ENCODE peak calls at places on chromosomes 2 and 18, in five cellular contexts. F is GM20000, N is fibroblast of villous mesenchyme, W is NB4, K is heart left ventricle. Z is an unnamed sample.

GRCh38 chr2:98757904-98758421 is 27.0 kb upstream of the MGAT4A start:
- DNase-seq in F (peak; percentile 67), N (peak; percentile 9), W (peak; percentile 98), K (peak; percentile 79), Z (no peak)

GRCh38 chr2:4256351-4256750 is 553.0 kb downstream of the DCDC2C start:
- DNase-seq in F (no peak), N (no peak), W (peak; percentile 15), K (no peak), Z (no peak)

GRCh38 chr2:69535739-69536374 is 98.6 kb upstream of the NFU1 start:
- DNase-seq in F (peak; percentile 41), N (no peak), W (peak; percentile 57), K (no peak), Z (no peak)

GRCh38 chr18:74281639-74282358 is 10.0 kb downstream of the CYB5A start:
- DNase-seq in F (no peak), N (peak; percentile 72), W (peak; percentile 8), K (no peak), Z (no peak)

GRCh38 chr2:189192766-189193165 is 13.2 kb upstream of the COL5A2 start:
- DNase-seq in F (no peak), N (no peak), W (no peak), K (no peak), Z (no peak)

GRCh38 chr2:11503354-11503927 is 30.4 kb upstream of the GREB1 start:
- DNase-seq in F (no peak), N (no peak), W (no peak), K (no peak), Z (no peak)

GRCh38 chr2:81304154-81304830 is 999.7 kb upstream of the LRRTM1 start:
- DNase-seq in F (no peak), N (no peak), W (peak; percentile 4), K (no peak), Z (no peak)

GRCh38 chr18:58576641-58577251 is 52.1 kb downstream of the ALPK2 start:
- DNase-seq in F (no peak), N (peak; percentile 49), W (no peak), K (no peak), Z (no peak)

GRCh38 chr2:174681983-174682577 is 82.2 kb downstream of the CHRNA1 start:
- DNase-seq in F (peak; percentile 71), N (peak; percentile 25), W (peak; percentile 72), K (peak; percentile 56), Z (peak; percentile 44)

GRCh38 chr18:52237551-52237950 is 102.4 kb upstream of the DCC start:
- DNase-seq in F (no peak), N (no peak), W (peak; percentile 0), K (no peak), Z (no peak)

GRCh38 chr18:21599585-21600525 is 649 bp downstream of the ESCO1 start:
- DNase-seq in F (no peak), N (peak; percentile 10), W (peak; percentile 59), K (no peak), Z (peak; percentile 65)

GRCh38 chr2:147530033-147530432 is 314.8 kb upstream of the ACVR2A start:
- DNase-seq in F (no peak), N (no peak), W (no peak), K (no peak), Z (no peak)

GRCh38 chr2:77578354-77578753 is 56.2 kb upstream of the LRRTM4 start:
- DNase-seq in F (no peak), N (no peak), W (no peak), K (no peak), Z (no peak)

GRCh38 chr18:78984941-78985784 is 5.5 kb downstream of the SALL3 start:
- DNase-seq in F (peak; percentile 77), N (peak; percentile 16), W (peak; percentile 51), K (no peak), Z (peak; percentile 45)
- TF ChIP-seq CTCF in F (peak; percentile 59), N (peak; percentile 32), W (peak; percentile 23), K (no peak), Z (no peak)

GRCh38 chr18:51135795-51136194 is 61.7 kb downstream of the MEX3C start:
- DNase-seq in F (no peak), N (no peak), W (peak; percentile 11), K (no peak), Z (no peak)
- TF ChIP-seq CTCF in F (peak; percentile 22), N (peak; percentile 22), W (peak; percentile 42), K (no peak), Z (peak; percentile 19)

GRCh38 chr2:39851691-39852110 is 72.6 kb upstream of the THUMPD2 start:
- DNase-seq in F (peak; percentile 39), N (peak; percentile 85), W (peak; percentile 67), K (no peak), Z (no peak)
- TF ChIP-seq CTCF in F (no peak), N (peak; percentile 16), W (no peak), K (no peak), Z (no peak)

GRCh38 chr18:3368193-3368592 is 81.8 kb upstream of the TGIF1 start:
- DNase-seq in F (no peak), N (peak; percentile 78), W (no peak), K (no peak), Z (no peak)

GRCh38 chr18:3367491-3368091 is 82.4 kb upstream of the TGIF1 start:
- DNase-seq in F (no peak), N (peak; percentile 90), W (no peak), K (no peak), Z (no peak)
- TF ChIP-seq CTCF in F (no peak), N (peak; percentile 20), W (no peak), K (no peak), Z (no peak)

DNA sequence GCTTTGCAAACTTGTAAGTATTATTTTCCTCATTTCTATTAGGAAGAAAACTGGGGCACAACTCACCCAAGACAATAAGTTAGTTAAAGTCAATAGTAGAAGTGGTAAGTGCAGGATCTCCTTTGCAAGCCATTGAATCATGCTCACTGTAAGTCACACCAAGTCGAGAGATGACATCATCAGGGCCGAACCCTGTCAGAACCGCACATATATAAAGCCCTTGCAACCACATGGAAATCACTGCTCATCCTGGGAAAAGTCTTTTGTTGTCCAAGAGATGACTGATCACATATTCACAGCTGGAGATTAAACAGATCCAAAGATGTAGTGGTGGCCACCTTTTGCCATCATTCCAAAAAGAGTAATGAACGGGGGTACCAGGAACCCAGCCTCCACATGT is 484.8 kb upstream of the ID2 start:
- DNase-seq in F (no peak), N (no peak), W (no peak), K (no peak), Z (no peak)
- TF ChIP-seq CTCF in F (no peak), N (no peak), W (no peak), K (no peak), Z (no peak)

DNA sequence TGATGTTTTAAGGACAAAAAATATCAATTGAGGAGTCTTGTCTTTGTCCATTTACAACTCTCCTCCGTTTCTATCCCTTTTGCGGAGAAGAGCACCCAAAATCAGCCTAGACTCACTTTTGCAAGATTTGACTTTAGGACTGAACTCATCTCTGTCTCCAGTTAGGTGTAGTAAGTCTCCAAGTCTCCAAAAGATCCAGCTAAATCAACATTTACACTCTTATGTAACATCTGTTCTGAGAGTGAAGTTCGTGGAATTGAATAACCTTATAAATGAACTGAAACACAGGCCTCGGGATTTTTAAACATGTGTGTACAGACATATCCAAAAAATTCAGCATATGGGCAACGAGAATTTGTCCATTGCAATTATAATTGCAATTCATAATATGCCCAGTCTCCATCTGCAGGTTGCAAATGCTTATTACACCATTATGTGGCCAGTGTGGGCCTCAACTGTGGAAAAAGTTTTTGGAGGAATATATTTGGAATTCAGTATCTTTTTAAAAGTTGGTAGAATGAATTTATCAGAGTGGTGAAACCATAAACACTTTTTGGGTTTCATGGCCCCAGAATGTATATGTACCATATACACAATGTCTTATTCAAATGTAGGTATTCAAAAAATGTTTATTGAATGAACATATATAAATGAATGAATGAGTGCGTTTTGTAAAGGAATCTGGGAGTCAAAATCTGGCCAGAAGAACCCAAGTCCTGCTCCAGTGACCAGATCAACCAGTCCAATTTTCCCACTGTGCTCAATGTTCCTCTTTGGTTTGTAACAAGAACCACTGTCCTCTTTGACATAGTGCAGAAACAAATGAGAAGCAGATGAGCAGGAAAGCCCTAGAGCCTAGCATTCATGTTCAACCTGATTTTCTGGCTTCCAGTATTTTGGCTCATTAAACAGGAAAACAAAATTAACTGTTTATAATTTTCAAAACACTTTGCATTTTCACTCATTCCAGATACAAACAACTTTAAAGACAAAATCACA is 23.5 kb downstream of the FAM124B start:
- DNase-seq in F (no peak), N (no peak), W (no peak), K (no peak), Z (no peak)
- TF ChIP-seq CTCF in F (no peak), N (peak; percentile 24), W (no peak), K (no peak), Z (no peak)

GRCh38 chr2:106089611-106090010 is 104.5 kb downstream of the UXS1 start:
- DNase-seq in F (no peak), N (no peak), W (no peak), K (no peak), Z (no peak)

GRCh38 chr2:106091219-106091618 is 102.9 kb downstream of the UXS1 start:
- DNase-seq in F (no peak), N (no peak), W (no peak), K (no peak), Z (no peak)

GRCh38 chr2:106080955-106081354 is 113.1 kb downstream of the UXS1 start:
- DNase-seq in F (no peak), N (no peak), W (no peak), K (no peak), Z (no peak)

DNA sequence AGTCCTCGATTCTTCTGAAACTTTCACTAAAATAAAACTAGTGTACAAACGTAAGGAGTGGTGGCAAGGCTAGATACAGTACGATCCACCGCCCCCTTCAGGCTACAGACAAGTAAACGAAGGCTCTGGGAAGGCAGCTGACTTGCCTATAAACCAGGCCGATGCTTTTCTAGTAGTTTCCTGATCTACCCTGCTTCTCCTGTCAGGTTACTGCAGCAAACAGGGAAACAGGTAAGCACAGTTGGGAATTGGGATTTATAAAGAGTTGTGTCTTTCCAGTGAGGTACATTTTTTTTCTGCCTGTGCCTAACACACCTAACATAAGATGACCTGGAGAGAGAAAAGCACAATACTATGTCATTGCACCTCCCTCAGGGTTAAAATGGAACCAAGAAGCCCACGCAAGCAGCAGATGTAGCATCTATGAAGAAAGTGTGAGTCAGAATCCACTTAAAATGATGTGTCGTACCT is 108.6 kb downstream of the UXS1 start:
- DNase-seq in F (no peak), N (peak; percentile 55), W (peak; percentile 57), K (no peak), Z (peak; percentile 50)
- TF ChIP-seq CTCF in F (no peak), N (peak; percentile 67), W (peak; percentile 26), K (peak; percentile 32), Z (no peak)

GRCh38 chr2:127071901-127072328 is 35.0 kb downstream of the BIN1 start:
- DNase-seq in F (no peak), N (no peak), W (no peak), K (no peak), Z (no peak)
- TF ChIP-seq CTCF in F (no peak), N (no peak), W (no peak), K (no peak), Z (no peak)

Z was measured in endothelial cell.